ENCODE peak calls at places on chromosomes 2 and 18, in eight cellular contexts. H is ovary, N is heart right ventricle, M is ascending aorta, L is Calu3, A is cardiac fibroblast, W is progenitor cell of endocrine pancreas, V is endothelial cell. E is an unnamed sample.
A peak's percentile ranks its signal among the peaks of the same experiment; 100 is the strongest.

GRCh38 chr2:230068658-230069080 is at the start of gene SLC16A14:
- DNase-seq in H (peak; percentile 54), N (no peak), M (no peak), L (peak; percentile 52), A (peak; percentile 61), W (no peak), V (peak; percentile 5), E (no peak)

GRCh38 chr2:187054501-187055319 is 205.7 kb upstream of the ZSWIM2 start:
- DNase-seq in H (no peak), N (no peak), M (no peak), L (no peak), A (no peak), W (no peak), V (peak; percentile 6), E (no peak)

GRCh38 chr2:232573042-232573441 is 22.6 kb downstream of the EIF4E2 start:
- DNase-seq in H (no peak), N (no peak), M (no peak), L (no peak), A (no peak), W (no peak), V (no peak), E (no peak)

GRCh38 chr2:75025216-75025615 is 66.8 kb downstream of the POLE4 start:
- DNase-seq in H (no peak), N (no peak), M (no peak), L (no peak), A (no peak), W (no peak), V (no peak), E (no peak)

GRCh38 chr2:19158211-19158610 is 200.2 kb downstream of the OSR1 start:
- DNase-seq in H (no peak), N (no peak), M (no peak), L (no peak), A (no peak), W (no peak), V (no peak), E (no peak)

GRCh38 chr2:96897491-96898134 is 27.7 kb upstream of the SEMA4C start:
- DNase-seq in H (no peak), N (no peak), M (no peak), L (no peak), A (peak; percentile 20), W (no peak), V (no peak), E (no peak)

GRCh38 chr2:224379986-224380385 is 21.9 kb downstream of the FAM124B start:
- DNase-seq in H (no peak), N (no peak), M (peak; percentile 25), L (no peak), A (no peak), W (no peak), V (no peak), E (no peak)

GRCh38 chr18:9969247-9969646 is 55.4 kb downstream of the VAPA start:
- DNase-seq in H (no peak), N (no peak), M (no peak), L (no peak), A (no peak), W (no peak), V (no peak), E (no peak)

GRCh38 chr18:45686892-45687611 is 36.9 kb upstream of the SLC14A1 start:
- DNase-seq in H (no peak), N (no peak), M (no peak), L (no peak), A (no peak), W (no peak), V (no peak), E (peak; percentile 29)

GRCh38 chr2:24349097-24349496 is 11.2 kb downstream of the ITSN2 start:
- DNase-seq in H (no peak), N (no peak), M (no peak), L (no peak), A (no peak), W (no peak), V (no peak), E (no peak)
- TF ChIP-seq CTCF in H (no peak), N (no peak), M (no peak), L (no peak), A (no peak), W (no peak), V (no peak), E (no peak)

GRCh38 chr2:194319222-194319992 is 1337.6 kb upstream of the SLC39A10 start:
- DNase-seq in H (no peak), N (no peak), M (no peak), L (no peak), A (no peak), W (no peak), V (no peak), E (no peak)
- TF ChIP-seq CTCF in H (no peak), N (no peak), M (no peak), L (no peak), A (no peak), W (peak; percentile 22), V (peak; percentile 38), E (peak; percentile 21)

GRCh38 chr2:207338220-207338607 is 172.5 kb upstream of the KLF7 start:
- DNase-seq in H (no peak), N (no peak), M (no peak), L (no peak), A (no peak), W (no peak), V (no peak), E (no peak)
- TF ChIP-seq CTCF in H (no peak), N (no peak), M (no peak), L (no peak), A (no peak), W (no peak), V (no peak), E (no peak)

GRCh38 chr2:159462961-159463360 is 153.4 kb downstream of the BAZ2B start:
- DNase-seq in H (no peak), N (no peak), M (no peak), L (no peak), A (no peak), W (no peak), V (no peak), E (no peak)

GRCh38 chr2:159459279-159459678 is 157.1 kb downstream of the BAZ2B start:
- DNase-seq in H (no peak), N (no peak), M (no peak), L (no peak), A (peak; percentile 8), W (no peak), V (no peak), E (no peak)

GRCh38 chr2:159460227-159460626 is 156.1 kb downstream of the BAZ2B start:
- DNase-seq in H (no peak), N (no peak), M (no peak), L (no peak), A (no peak), W (no peak), V (no peak), E (no peak)

GRCh38 chr2:159462201-159462785 is 154.1 kb downstream of the BAZ2B start:
- DNase-seq in H (no peak), N (no peak), M (no peak), L (no peak), A (no peak), W (no peak), V (no peak), E (no peak)

DNA sequence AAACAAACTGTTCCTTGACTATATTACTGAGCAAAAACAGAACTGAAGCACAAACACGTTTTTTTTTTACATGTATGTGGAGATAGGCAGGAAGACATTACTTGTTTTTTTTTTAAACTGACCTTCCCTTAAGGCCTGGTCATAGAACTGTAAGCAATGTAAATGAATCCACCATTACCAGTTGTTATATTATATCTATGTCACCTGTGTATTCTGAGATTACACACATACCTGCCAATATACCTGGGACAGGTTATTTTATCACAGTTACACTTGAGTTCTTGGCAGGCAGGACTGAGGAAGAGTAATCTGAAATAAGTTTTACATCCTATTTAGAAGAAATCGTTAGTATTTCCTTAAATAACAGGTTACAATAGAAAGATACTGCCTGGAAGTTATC is 155.3 kb downstream of the BAZ2B start:
- DNase-seq in H (no peak), N (no peak), M (no peak), L (no peak), A (no peak), W (no peak), V (no peak), E (no peak)
- TF ChIP-seq CTCF in H (no peak), N (no peak), M (no peak), L (no peak), A (no peak), W (no peak), V (no peak), E (no peak)

GRCh38 chr2:10028407-10028987 is 14.9 kb upstream of the KLF11 start:
- DNase-seq in H (no peak), N (no peak), M (no peak), L (no peak), A (no peak), W (no peak), V (no peak), E (no peak)
- TF ChIP-seq CTCF in H (no peak), N (peak; percentile 32), M (no peak), L (no peak), A (no peak), W (no peak), V (no peak), E (no peak)

DNA sequence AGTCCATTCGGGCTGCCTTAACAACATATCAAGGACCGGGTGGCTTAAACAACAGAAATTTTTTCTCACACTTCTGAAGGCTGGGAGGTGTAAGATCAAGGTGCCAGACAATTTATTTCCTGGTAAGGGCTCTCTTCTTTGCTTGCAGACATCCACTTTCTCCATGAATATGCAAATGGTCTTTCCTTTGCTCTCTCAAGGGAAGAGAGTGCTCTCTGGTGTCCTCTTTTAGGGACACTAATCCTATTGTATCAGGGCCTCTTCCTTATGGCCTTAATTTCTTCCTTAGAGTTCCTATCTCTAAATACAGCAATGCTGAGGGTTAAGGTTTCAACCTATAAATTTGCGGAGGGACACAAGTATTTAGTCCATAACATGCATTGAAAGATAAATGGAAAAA is 770.8 kb downstream of the DSC3 start:
- DNase-seq in H (no peak), N (no peak), M (no peak), L (peak; percentile 3), A (no peak), W (no peak), V (no peak), E (no peak)
- TF ChIP-seq CTCF in H (no peak), N (no peak), M (no peak), L (no peak), A (no peak), W (no peak), V (no peak), E (no peak)

GRCh38 chr2:63486861-63487290 is 101.4 kb downstream of the WDPCP start:
- DNase-seq in H (no peak), N (no peak), M (no peak), L (no peak), A (no peak), W (no peak), V (no peak), E (no peak)
- TF ChIP-seq CTCF in H (no peak), N (no peak), M (no peak), L (peak; percentile 26), A (no peak), W (no peak), V (no peak), E (no peak)

E was measured in glutamatergic neuron.